ENCODE peak calls at places on chromosomes 4 and X, in four cellular contexts. O is mammary epithelial cell, C is MM.1S, E is neuronal stem cell. S is an unnamed sample.

GRCh38 chrX:153365670-153366069 is 31.7 kb downstream of the ZNF275 start:
- DNase-seq in O (no peak), C (no peak), E (no peak), S (no peak)

GRCh38 chr4:138576684-138577083 is 334.5 kb upstream of the SLC7A11 start:
- DNase-seq in O (peak), C (peak), E (no peak), S (peak)

GRCh38 chr4:80138556-80139538 is 58.5 kb upstream of the PRDM8 start:
- DNase-seq in O (peak), C (peak), E (no peak), S (no peak)

GRCh38 chr4:1535926-1536578 is 129.8 kb upstream of the NKX1-1 start:
- DNase-seq in O (no peak), C (no peak), E (no peak), S (no peak)

GRCh38 chrX:70132877-70133302 is 357 bp upstream of the IGBP1 start:
- DNase-seq in O (peak), C (no peak), E (no peak), S (no peak)

GRCh38 chr4:130043796-130044195 is 947.8 kb downstream of the C4orf33 start:
- DNase-seq in O (no peak), C (no peak), E (no peak), S (no peak)

GRCh38 chr4:103168993-103169392 is 29.1 kb downstream of the CENPE start:
- DNase-seq in O (no peak), C (no peak), E (no peak), S (no peak)

GRCh38 chr4:185787926-185788679 is 23.9 kb downstream of the SORBS2 start:
- DNase-seq in O (no peak), C (no peak), E (no peak), S (peak)

GRCh38 chrX:12901486-12901885 is 4.9 kb upstream of the TLR8 start:
- DNase-seq in O (peak), C (peak), E (peak), S (peak)

GRCh38 chr4:185839204-185839712 is 27.3 kb upstream of the SORBS2 start:
- DNase-seq in O (peak), C (no peak), E (peak), S (peak)

GRCh38 chr4:153785830-153786721 is 2.8 kb downstream of the SFRP2 start:
- DNase-seq in O (no peak), C (peak), E (no peak), S (peak)

GRCh38 chr4:52876063-52876462 is 13.9 kb downstream of the RASL11B start:
- DNase-seq in O (no peak), C (no peak), E (no peak), S (no peak)

GRCh38 chrX:123648028-123648810 is 84.6 kb downstream of the THOC2 start:
- DNase-seq in O (no peak), C (no peak), E (peak), S (peak)

GRCh38 chr4:185461565-185461964 is 10.0 kb downstream of the CCDC110 start:
- DNase-seq in O (no peak), C (no peak), E (no peak), S (no peak)

GRCh38 chrX:34770511-34770910 is 113.4 kb upstream of the TMEM47 start:
- DNase-seq in O (no peak), C (no peak), E (no peak), S (no peak)

GRCh38 chr4:161949941-161950725 is 213.7 kb downstream of the FSTL5 start:
- DNase-seq in O (peak), C (no peak), E (no peak), S (no peak)

GRCh38 chr4:47383829-47384427 is 79.6 kb downstream of the COMMD8 start:
- DNase-seq in O (peak), C (peak), E (peak), S (peak)

GRCh38 chr4:158906073-158906472 is 137.2 kb downstream of the FNIP2 start:
- DNase-seq in O (no peak), C (no peak), E (no peak), S (no peak)

GRCh38 chrX:55056820-55057690 is 17.8 kb upstream of the PAGE2B start:
- DNase-seq in O (no peak), C (peak), E (no peak), S (no peak)

DNA sequence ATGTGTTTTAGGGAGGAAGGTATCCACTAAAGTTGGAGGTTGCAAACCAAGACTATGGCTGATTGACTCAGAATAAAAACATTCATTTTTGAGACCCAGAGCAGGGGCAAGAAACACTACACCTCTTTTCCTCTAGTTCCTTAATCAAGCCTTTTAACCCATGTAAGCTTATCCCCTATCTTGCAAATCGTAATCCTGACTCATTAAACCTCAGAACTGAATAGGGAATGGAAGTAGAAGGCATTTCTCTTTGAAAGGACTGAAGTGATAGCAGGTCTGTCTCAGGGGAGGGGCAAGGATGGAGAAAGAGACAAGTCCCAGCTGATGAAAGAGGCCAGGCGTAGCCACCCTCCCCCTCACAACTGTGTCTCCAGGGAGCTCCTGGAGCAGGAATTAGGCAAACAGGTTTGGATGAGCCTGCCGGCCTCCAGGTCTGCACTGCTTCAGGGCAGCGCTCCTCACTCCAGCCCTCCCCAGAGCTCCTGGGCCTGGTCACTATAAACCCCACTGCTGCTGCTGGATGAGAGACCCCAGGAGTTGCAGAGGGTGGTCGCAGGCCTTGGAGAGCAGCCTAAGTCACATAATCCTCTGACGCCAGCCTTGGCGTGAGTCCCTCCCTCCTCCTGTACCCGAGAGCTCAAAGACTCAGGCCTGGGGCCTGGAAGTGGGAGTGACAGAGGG is 21.4 kb upstream of the MSX1 start:
- DNase-seq in O (peak), C (no peak), E (peak), S (peak)
- H3K9ac ChIP-seq in O (no peak), C (no peak), E (no peak), S (no peak)

GRCh38 chrX:108737754-108738153 is 1.4 kb upstream of the IRS4 start:
- DNase-seq in O (no peak), C (no peak), E (no peak), S (no peak)
- H3K9ac ChIP-seq in O (no peak), C (no peak), E (no peak), S (peak)

GRCh38 chr4:86959588-86960500 is 25.0 kb downstream of the AFF1 start:
- DNase-seq in O (no peak), C (no peak), E (peak), S (peak)
- H3K9ac ChIP-seq in O (no peak), C (peak), E (peak), S (peak)

DNA sequence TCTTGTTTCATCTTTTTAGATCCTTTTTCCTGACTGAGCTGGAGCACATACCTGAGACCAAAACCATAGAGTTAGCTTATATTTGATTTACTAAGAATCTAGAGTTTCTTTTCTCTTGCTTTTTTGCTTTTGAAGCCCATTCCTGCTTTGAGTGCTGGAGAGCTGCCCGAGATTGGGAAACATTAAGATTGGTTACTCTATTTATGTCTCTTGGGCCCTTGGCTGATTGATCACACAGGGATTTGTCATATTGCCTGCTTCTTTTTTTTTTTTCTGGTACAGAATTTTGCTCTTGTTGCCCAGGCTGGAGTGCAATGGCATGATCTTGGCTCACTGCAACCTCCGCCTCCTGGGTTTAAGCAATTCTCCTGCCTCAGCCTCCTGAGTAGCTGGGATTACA is 73.9 kb downstream of the REPS2 start:
- DNase-seq in O (no peak), C (no peak), E (no peak), S (no peak)
- H3K9ac ChIP-seq in O (no peak), C (no peak), E (no peak), S (no peak)

DNA sequence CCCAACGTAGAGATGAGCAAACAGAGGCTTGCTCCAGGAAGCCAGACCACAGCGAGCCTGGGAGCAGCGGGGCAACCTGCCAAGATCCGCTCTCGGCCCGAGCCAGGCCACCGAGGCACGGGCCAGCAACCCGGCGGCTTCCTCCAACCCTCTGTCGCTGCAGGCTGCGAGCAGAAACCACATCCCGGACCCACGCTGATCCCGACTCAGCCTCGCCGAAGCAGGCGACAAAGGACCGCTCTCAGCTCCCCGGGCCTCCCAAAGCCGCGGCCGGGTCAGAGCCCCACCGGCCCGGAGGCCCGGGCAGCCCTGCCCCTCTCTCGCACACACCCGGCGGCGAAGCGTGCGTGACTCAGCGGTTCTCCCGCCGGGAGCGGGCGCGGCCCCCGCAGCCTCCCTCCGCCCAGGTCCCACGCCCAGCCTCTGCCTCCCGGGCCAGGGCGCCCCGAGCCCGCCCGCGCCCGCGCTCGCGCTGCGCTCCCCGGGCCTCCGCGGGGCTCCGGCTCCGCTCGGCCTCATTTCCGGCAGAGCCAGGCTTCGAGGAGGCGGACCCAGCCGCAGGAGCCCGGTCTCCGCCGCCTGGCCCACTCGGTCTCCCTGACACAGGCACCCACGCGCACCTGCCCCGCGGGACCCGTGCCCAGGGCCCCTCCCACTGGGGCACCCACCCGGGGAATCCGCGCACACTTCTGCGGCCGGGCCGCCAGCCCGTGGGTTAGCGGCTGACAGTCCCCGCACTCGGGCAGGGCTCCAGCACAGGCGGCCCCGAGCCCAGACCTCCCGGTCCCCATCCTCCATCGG is 1.7 kb downstream of the PPP2R2C start:
- DNase-seq in O (peak), C (no peak), E (no peak), S (peak)
- H3K9ac ChIP-seq in O (no peak), C (no peak), E (peak), S (no peak)

DNA sequence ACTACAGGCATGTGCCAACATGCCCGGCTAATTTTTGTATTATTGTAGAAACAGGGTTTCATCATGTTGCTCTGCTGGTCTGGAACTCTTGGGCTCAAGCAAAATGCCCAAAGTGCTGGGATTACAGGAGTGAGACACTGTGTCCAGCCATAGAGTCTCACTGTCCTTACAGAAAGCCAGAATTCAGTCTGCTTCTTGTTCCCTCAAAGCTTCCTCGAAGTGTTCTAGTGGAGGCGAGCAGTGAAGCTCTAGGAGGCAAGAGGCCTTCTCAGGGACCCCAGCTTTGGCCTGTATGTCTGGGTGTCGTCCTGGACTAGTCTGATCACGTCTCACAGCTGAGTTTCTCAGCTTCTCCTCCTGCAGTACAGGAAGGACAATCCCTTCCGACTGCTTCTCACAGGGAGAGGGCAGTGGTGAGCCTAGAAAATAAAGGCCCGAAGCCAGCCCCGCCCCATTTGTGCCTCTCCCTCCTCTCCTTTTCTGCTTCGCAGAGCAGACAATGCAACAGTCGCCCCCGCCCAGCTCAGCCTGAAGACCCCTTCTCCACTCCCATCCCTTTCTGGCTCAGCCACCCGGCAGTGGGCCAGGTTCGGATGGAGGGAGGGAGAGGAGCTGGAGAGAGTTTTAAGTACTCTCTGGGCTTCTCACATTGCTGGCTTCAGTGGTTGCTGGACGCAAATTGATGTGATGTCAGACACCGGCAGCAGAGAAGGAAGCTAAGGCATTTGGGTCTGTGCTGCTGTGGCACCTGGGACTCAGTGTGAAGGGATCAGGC is 11.1 kb upstream of the FAM3A start:
- DNase-seq in O (peak), C (peak), E (peak), S (peak)
- H3K9ac ChIP-seq in O (peak), C (peak), E (peak), S (no peak)

GRCh38 chrX:155881158-155881993 is at the start of gene VAMP7:
- DNase-seq in O (peak), C (peak), E (peak), S (peak)
- H3K9ac ChIP-seq in O (peak), C (peak), E (peak), S (peak)

DNA sequence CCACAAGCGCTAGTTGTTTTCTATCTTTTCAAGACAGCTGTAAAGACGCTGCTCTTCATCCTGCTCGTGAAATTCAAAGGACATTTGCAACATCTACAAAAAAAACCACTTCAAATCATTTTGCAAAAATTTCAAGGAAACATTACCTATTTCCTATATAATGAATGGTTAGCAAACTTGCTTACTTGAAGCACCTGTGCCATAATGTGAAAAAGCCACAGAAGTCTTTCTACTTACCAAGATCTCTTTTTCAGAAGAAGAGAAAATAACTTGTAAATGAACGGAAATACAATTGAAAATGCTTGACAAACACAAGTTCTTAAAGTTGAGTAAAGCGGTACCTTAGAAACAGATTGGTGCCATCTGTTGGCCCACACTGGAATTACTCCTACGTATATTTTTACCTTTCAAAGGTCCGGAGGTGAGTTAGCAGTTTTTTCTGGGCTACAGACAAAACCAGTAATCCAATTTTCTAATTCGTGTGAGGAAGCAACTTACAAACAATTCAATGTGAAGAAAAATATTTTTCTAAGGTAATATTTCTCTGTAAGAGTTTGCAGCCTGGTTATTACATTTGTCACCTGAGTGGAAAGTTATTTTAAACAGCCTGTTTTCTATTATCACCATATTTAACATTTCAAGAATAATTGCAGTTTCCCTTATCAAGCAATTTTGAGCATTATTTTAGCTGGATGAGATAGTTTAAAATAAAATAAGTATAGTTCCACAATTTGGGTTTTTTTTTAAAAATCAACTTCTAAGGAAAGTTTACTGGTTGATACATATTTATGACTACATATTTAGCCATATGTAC is at the start of gene TLR6:
- DNase-seq in O (peak), C (peak), E (peak), S (peak)
- H3K9ac ChIP-seq in O (peak), C (peak), E (no peak), S (no peak)

GRCh38 chr4:146370841-146371240 is 150.9 kb downstream of the SLC10A7 start:
- DNase-seq in O (no peak), C (no peak), E (no peak), S (no peak)

GRCh38 chr4:146371812-146372211 is 149.9 kb downstream of the SLC10A7 start:
- DNase-seq in O (no peak), C (no peak), E (no peak), S (no peak)

GRCh38 chr4:146369446-146369845 is 152.3 kb downstream of the SLC10A7 start:
- DNase-seq in O (no peak), C (no peak), E (no peak), S (no peak)

GRCh38 chr4:146367347-146367746 is 153.0 kb downstream of the REELD1 start:
- DNase-seq in O (no peak), C (no peak), E (no peak), S (no peak)

DNA sequence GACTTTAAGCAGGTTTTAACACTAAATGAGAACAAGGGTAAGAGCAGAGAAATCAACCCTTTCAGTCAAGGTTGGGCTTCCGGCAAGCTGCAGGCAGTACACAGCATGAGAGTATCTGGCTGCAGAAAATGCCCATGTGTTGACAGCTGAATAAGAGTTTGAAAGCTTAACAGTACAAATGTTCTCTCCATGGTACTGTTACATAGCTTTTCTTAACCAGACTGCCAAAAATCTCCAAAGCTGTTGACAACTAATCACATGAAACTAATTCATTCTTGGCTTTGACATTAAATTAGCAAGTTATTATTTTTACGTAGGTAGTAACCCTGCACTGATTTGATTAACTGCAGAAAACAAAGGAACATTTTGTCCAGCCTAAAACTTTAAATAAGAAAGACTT is 153.5 kb downstream of the SLC10A7 start:
- DNase-seq in O (no peak), C (no peak), E (no peak), S (no peak)
- H3K9ac ChIP-seq in O (no peak), C (no peak), E (no peak), S (no peak)

S was measured in neural progenitor cell.